ENCODE peak calls at places on chromosomes 16 and 17, in nine cellular contexts. O, X, P, K, A, I, B, R and C are unnamed samples.

GRCh38 chr16:81650982-81651562 is 128.0 kb upstream of the PLCG2 start:
- DNase-seq in O (no peak), X (no peak), P (no peak), K (no peak), A (no peak), I (no peak), B (no peak), R (no peak), C (no peak)

GRCh38 chr17:9837551-9838471 is 12.1 kb downstream of the GLP2R start:
- DNase-seq in O (no peak), X (no peak), P (no peak), K (no peak), A (no peak), I (no peak), B (no peak), R (no peak), C (no peak)

GRCh38 chr17:55745258-55745657 is 5.6 kb upstream of the PCTP start:
- DNase-seq in O (no peak), X (no peak), P (no peak), K (no peak), A (no peak), I (no peak), B (no peak), R (no peak), C (no peak)

GRCh38 chr17:27106982-27107360 is 186.9 kb upstream of the WSB1 start:
- DNase-seq in O (no peak), X (no peak), P (no peak), K (no peak), A (no peak), I (no peak), B (no peak), R (no peak), C (no peak)

GRCh38 chr16:68332411-68333121 is 21.7 kb downstream of the PRMT7 start:
- DNase-seq in O (no peak), X (no peak), P (no peak), K (peak), A (no peak), I (no peak), B (no peak), R (peak), C (peak)

GRCh38 chr17:34384822-34385605 is 22.0 kb upstream of the CCL1 start:
- DNase-seq in O (no peak), X (no peak), P (no peak), K (no peak), A (no peak), I (no peak), B (no peak), R (no peak), C (no peak)

GRCh38 chr17:80649200-80649644 is 104.6 kb downstream of the RPTOR start:
- DNase-seq in O (no peak), X (no peak), P (no peak), K (no peak), A (no peak), I (no peak), B (no peak), R (no peak), C (no peak)

GRCh38 chr17:28379814-28380571 is 8.5 kb downstream of the SARM1 start:
- DNase-seq in O (no peak), X (no peak), P (no peak), K (peak), A (no peak), I (no peak), B (no peak), R (no peak), C (no peak)

GRCh38 chr17:68591583-68591982 is 9.6 kb downstream of the FAM20A start:
- DNase-seq in O (no peak), X (no peak), P (no peak), K (no peak), A (no peak), I (no peak), B (no peak), R (no peak), C (no peak)

GRCh38 chr16:5604770-5605169 is 507.2 kb upstream of the EEF2KMT start:
- DNase-seq in O (no peak), X (no peak), P (no peak), K (no peak), A (no peak), I (no peak), B (no peak), R (no peak), C (peak)